ENCODE peak calls at places on chromosomes 5 and 9, in nine cellular contexts. M is T1000; Z is activated CD4-positive, CD25-positive, alpha-beta regulatory T cell; U is AG08396; C is stimulated activated CD8-positive, alpha-beta memory T cell treated with anti-CD3 and anti-CD28 coated beads, Interleukin-2, amount 100 ng/mL, for 1 hour; S is left lobe of liver; X is left ventricle myocardium inferior; Y is NCI-H2029 treated with DMSO at 0.1 percent for 48 hours; P is activated CD4-positive, alpha-beta T cell treated with anti-CD3 and anti-CD28 coated beads for 4 hours. N is an unnamed sample.
A peak's percentile ranks its signal among the peaks of the same experiment; 100 is the strongest.

GRCh38 chr9:110977259-110977709 is 61.0 kb downstream of the LPAR1 start:
- DNase-seq in M (no peak), Z (no peak), U (no peak), C (no peak), S (no peak), X (no peak), Y (no peak), P (no peak), N (no peak)

GRCh38 chr9:34518896-34519295 is 3.9 kb downstream of the ENHO start:
- DNase-seq in M (no peak), Z (no peak), U (no peak), C (no peak), S (no peak), X (no peak), Y (no peak), P (no peak), N (no peak)

GRCh38 chr5:88489433-88489832 is 220.8 kb upstream of the TMEM161B start:
- DNase-seq in M (no peak), Z (no peak), U (no peak), C (no peak), S (no peak), X (no peak), Y (no peak), P (no peak), N (no peak)

GRCh38 chr9:77464591-77465125 is 183.5 kb downstream of the GNA14 start:
- DNase-seq in M (no peak), Z (no peak), U (no peak), C (no peak), S (no peak), X (no peak), Y (no peak), P (no peak), N (no peak)

GRCh38 chr5:143315929-143316328 is 87.6 kb downstream of the NR3C1 start:
- DNase-seq in M (no peak), Z (no peak), U (no peak), C (no peak), S (no peak), X (no peak), Y (no peak), P (no peak), N (no peak)

GRCh38 chr5:107941036-107941435 is 270.3 kb upstream of the EFNA5 start:
- DNase-seq in M (no peak), Z (no peak), U (no peak), C (no peak), S (no peak), X (no peak), Y (no peak), P (no peak), N (no peak)

GRCh38 chr5:65451436-65451835 is 30.3 kb downstream of the ADAMTS6 start:
- DNase-seq in M (no peak), Z (no peak), U (peak; percentile 1), C (no peak), S (no peak), X (no peak), Y (no peak), P (no peak), N (no peak)

GRCh38 chr9:126608551-126608950 is 5.2 kb upstream of the LMX1B start:
- DNase-seq in M (no peak), Z (no peak), U (no peak), C (no peak), S (no peak), X (no peak), Y (no peak), P (no peak), N (no peak)

GRCh38 chr5:2746642-2747041 is 4.8 kb downstream of the IRX2 start:
- DNase-seq in M (no peak), Z (no peak), U (no peak), C (no peak), S (no peak), X (no peak), Y (peak; percentile 73), P (no peak), N (no peak)

GRCh38 chr5:155728857-155729683 is 597.9 kb upstream of the SGCD start:
- DNase-seq in M (no peak), Z (no peak), U (peak; percentile 10), C (no peak), S (no peak), X (peak; percentile 42), Y (peak; percentile 66), P (no peak), N (no peak)

GRCh38 chr5:169893010-169893409 is 87.3 kb downstream of the INSYN2B start:
- DNase-seq in M (peak; percentile 46), Z (no peak), U (no peak), C (no peak), S (no peak), X (no peak), Y (no peak), P (no peak), N (no peak)

GRCh38 chr9:121333950-121334773 is 35.9 kb downstream of the STOM start:
- DNase-seq in M (peak; percentile 33), Z (no peak), U (no peak), C (no peak), S (no peak), X (no peak), Y (no peak), P (no peak), N (no peak)

GRCh38 chr5:54692631-54693030 is 175.1 kb downstream of the SNX18 start:
- DNase-seq in M (no peak), Z (no peak), U (no peak), C (no peak), S (no peak), X (no peak), Y (no peak), P (no peak), N (no peak)

GRCh38 chr9:119264165-119264564 is 105.1 kb downstream of the BRINP1 start:
- DNase-seq in M (no peak), Z (no peak), U (no peak), C (no peak), S (no peak), X (no peak), Y (no peak), P (no peak), N (no peak)

GRCh38 chr5:172944741-172945140 is 14.5 kb upstream of the RPL26L1 start:
- DNase-seq in M (no peak), Z (no peak), U (no peak), C (no peak), S (no peak), X (no peak), Y (no peak), P (no peak), N (no peak)

GRCh38 chr5:142671801-142672200 is 14.1 kb downstream of the FGF1 start:
- DNase-seq in M (no peak), Z (no peak), U (peak; percentile 52), C (no peak), S (no peak), X (no peak), Y (no peak), P (no peak), N (no peak)

GRCh38 chr9:136621019-136621733 is 41.5 kb upstream of the EGFL7 start:
- DNase-seq in M (no peak), Z (no peak), U (no peak), C (no peak), S (no peak), X (peak; percentile 15), Y (no peak), P (no peak), N (no peak)

GRCh38 chr5:116137544-116138378 is 52.9 kb downstream of the COMMD10 start:
- DNase-seq in M (no peak), Z (no peak), U (peak; percentile 18), C (no peak), S (no peak), X (no peak), Y (peak; percentile 44), P (no peak), N (no peak)

GRCh38 chr9:116888066-116888465 is 201.0 kb downstream of the TRIM32 start:
- DNase-seq in M (no peak), Z (no peak), U (no peak), C (no peak), S (no peak), X (no peak), Y (no peak), P (no peak), N (no peak)

GRCh38 chr9:5835808-5836207 is 2.9 kb upstream of the ERMP1 start:
- DNase-seq in M (no peak), Z (no peak), U (no peak), C (no peak), S (no peak), X (no peak), Y (no peak), P (no peak), N (no peak)

GRCh38 chr5:54834121-54834842 is 151.1 kb downstream of the ESM1 start:
- DNase-seq in M (no peak), Z (no peak), U (no peak), C (no peak), S (peak; percentile 71), X (peak; percentile 29), Y (no peak), P (no peak), N (no peak)

GRCh38 chr5:109567374-109568044 is 122.2 kb upstream of the MAN2A1 start:
- DNase-seq in M (no peak), Z (no peak), U (no peak), C (no peak), S (no peak), X (no peak), Y (no peak), P (no peak), N (no peak)

GRCh38 chr9:6779417-6780241 is 21.9 kb downstream of the KDM4C start:
- DNase-seq in M (no peak), Z (no peak), U (no peak), C (no peak), S (no peak), X (no peak), Y (no peak), P (no peak), N (no peak)

N was measured in NCI-H1048.